ENCODE peak calls at places on chromosomes 1 and 21, in seven cellular contexts. X, B, A, G, W, H and M are unnamed samples.
A peak's percentile ranks its signal among the peaks of the same experiment; 100 is the strongest.

GRCh38 chr1:19122668-19123067 is 87.4 kb downstream of the UBR4 start:
- DNase-seq in H (no peak), A (no peak), G (peak; percentile 33), X (no peak), W (no peak), B (no peak), M (no peak)

GRCh38 chr1:151716771-151717631 is at the start of gene CELF3:
- DNase-seq in X (no peak), A (no peak), H (no peak), W (no peak), B (no peak), G (no peak), M (peak; percentile 91)

GRCh38 chr21:45558044-45558721 is 15.9 kb upstream of the SLC19A1 start:
- DNase-seq in W (peak; percentile 67), X (no peak), G (no peak), B (peak; percentile 63), H (peak; percentile 70), A (peak; percentile 48), M (no peak)

GRCh38 chr1:44327679-44328491 is 27.2 kb downstream of the ERI3 start:
- DNase-seq in X (peak; percentile 98), H (peak; percentile 96), A (peak; percentile 93), B (peak; percentile 94), W (peak; percentile 94), G (peak; percentile 100), M (peak; percentile 89)

GRCh38 chr1:248686815-248687214 is 15.8 kb downstream of the OR14I1 start:
- DNase-seq in A (no peak), H (no peak), X (no peak), G (no peak), W (no peak), B (no peak), M (no peak)

GRCh38 chr1:15949453-15950245 is 26.3 kb downstream of the ZBTB17 start:
- DNase-seq in H (peak; percentile 98), B (peak; percentile 99), A (peak; percentile 94), W (peak; percentile 94), X (peak; percentile 69), G (peak; percentile 98), M (peak; percentile 95)

GRCh38 chr1:149962039-149962647 is 25.5 kb upstream of the MTMR11 start:
- DNase-seq in A (no peak), H (no peak), X (peak; percentile 62), B (no peak), W (no peak), G (peak; percentile 76), M (peak; percentile 86)

GRCh38 chr1:43143441-43143888 is 28.6 kb downstream of the EBNA1BP2 start:
- DNase-seq in H (no peak), G (peak; percentile 31), X (no peak), A (no peak), W (no peak), B (no peak), M (no peak)

GRCh38 chr1:227315500-227316346 is 2.6 kb downstream of the CDC42BPA start:
- DNase-seq in A (no peak), X (no peak), H (no peak), G (peak; percentile 66), W (no peak), B (no peak), M (peak; percentile 69)

GRCh38 chr1:46043491-46044017 is 88.9 kb downstream of the PIK3R3 start:
- DNase-seq in W (no peak), B (peak; percentile 43), A (no peak), X (no peak), H (no peak), G (no peak), M (no peak)

GRCh38 chr1:218299416-218299815 is 14.3 kb downstream of the RRP15 start:
- DNase-seq in X (peak; percentile 51), H (no peak), B (no peak), G (peak; percentile 60), A (no peak), W (no peak), M (no peak)

GRCh38 chr1:214392246-214392645 is 111.3 kb downstream of the SMYD2 start:
- DNase-seq in H (no peak), X (peak; percentile 61), A (no peak), B (no peak), W (no peak), G (no peak), M (no peak)

GRCh38 chr1:154943649-154944421 is 7.3 kb upstream of the PMVK start:
- DNase-seq in W (no peak), A (peak; percentile 61), G (peak; percentile 22), H (no peak), B (no peak), X (no peak), M (no peak)

GRCh38 chr21:20459838-20460237 is 538.4 kb upstream of the NCAM2 start:
- DNase-seq in B (no peak), A (no peak), W (no peak), X (no peak), G (no peak), H (no peak), M (no peak)

GRCh38 chr1:110673197-110673701 is 1.5 kb downstream of the KCNA3 start:
- DNase-seq in W (no peak), H (no peak), A (peak; percentile 42), G (no peak), B (no peak), X (no peak), M (no peak)

GRCh38 chr1:26999440-26999987 is 6.0 kb downstream of the TRNP1 start:
- DNase-seq in G (peak; percentile 95), B (peak; percentile 96), A (peak; percentile 77), H (peak; percentile 95), W (no peak), X (peak; percentile 95), M (peak; percentile 87)

GRCh38 chr1:145901312-145902021 is 8.4 kb downstream of the ITGA10 start:
- DNase-seq in G (no peak), A (no peak), H (no peak), W (no peak), B (no peak), X (no peak), M (no peak)

GRCh38 chr1:183164350-183164749 is 21.7 kb upstream of the LAMC2 start:
- DNase-seq in X (no peak), H (no peak), B (no peak), W (no peak), A (no peak), G (peak; percentile 96), M (no peak)

GRCh38 chr1:182957902-182958395 is 5.0 kb upstream of the SHCBP1L start:
- DNase-seq in H (no peak), G (no peak), X (no peak), A (no peak), B (no peak), W (no peak), M (no peak)

GRCh38 chr1:44827197-44828002 is 15.7 kb downstream of the PTCH2 start:
- DNase-seq in W (no peak), G (no peak), A (peak; percentile 52), H (no peak), B (no peak), X (no peak), M (no peak)

DNA sequence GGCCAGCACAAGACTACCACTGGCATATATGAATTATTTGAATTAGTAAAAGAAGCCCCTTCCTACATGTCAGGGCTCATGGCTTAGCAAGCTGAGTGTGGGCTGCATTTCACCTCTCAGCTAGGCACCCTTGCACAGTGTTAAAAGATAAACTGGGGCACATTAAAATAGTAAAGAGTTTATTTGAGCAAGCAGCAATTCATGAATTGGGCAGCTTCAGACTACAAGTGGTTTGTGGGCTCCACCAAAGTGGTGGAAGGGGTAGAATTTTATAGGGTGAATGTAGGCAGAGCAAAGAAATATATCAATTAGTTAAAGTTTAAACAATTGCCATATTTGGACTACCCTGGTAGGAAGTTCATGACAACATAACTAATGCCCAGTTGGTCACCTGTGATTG is 178.8 kb downstream of the PLPP3 start:
- DNase-seq in W (no peak), A (no peak), B (no peak), X (no peak), H (no peak), G (no peak), M (no peak)
- H3K4me3 ChIP-seq in W (no peak overlapping the region), A (no peak overlapping the region), B (no peak overlapping the region), X (no peak overlapping the region), H (no peak overlapping the region), G (no peak overlapping the region), M (no peak overlapping the region)

GRCh38 chr1:211698161-211699026 is 23.0 kb upstream of the NEK2 start:
- DNase-seq in A (peak; percentile 71), G (peak; percentile 65), X (peak; percentile 7), W (peak; percentile 86), B (peak; percentile 79), H (no peak), M (peak; percentile 93)
- TF ChIP-seq CTCF in A (peak; percentile 64), G (peak; percentile 98), X (peak; percentile 95), W (peak; percentile 80), B (peak; percentile 85), H (peak; percentile 69), M (peak; percentile 97)

GRCh38 chr21:33383056-33383888 is 19.9 kb upstream of the IFNGR2 start:
- DNase-seq in H (peak; percentile 80), B (peak; percentile 75), G (peak; percentile 97), X (no peak), A (peak; percentile 65), W (no peak), M (peak; percentile 79)
- H3K4me3 ChIP-seq in H (peak overlapping the region; percentile 59), B (no peak overlapping the region), G (no peak overlapping the region), X (no peak overlapping the region), A (peak overlapping the region; percentile 44), W (peak overlapping the region; percentile 32), M (no peak overlapping the region)

GRCh38 chr1:17629460-17629859 is 90.0 kb downstream of the ARHGEF10L start:
- DNase-seq in G (no peak), W (no peak), H (no peak), X (no peak), B (no peak), A (no peak), M (no peak)
- TF ChIP-seq CTCF in G (peak; percentile 34), W (no peak), H (no peak), X (peak; percentile 41), B (no peak), A (peak; percentile 15), M (peak; percentile 20)

GRCh38 chr1:107862064-107862463 is 102.9 kb downstream of the VAV3 start:
- DNase-seq in B (no peak), X (no peak), A (no peak), H (no peak), W (no peak), G (no peak), M (no peak)
- H3K4me3 ChIP-seq in B (no peak overlapping the region), X (no peak overlapping the region), A (no peak overlapping the region), H (no peak overlapping the region), W (no peak overlapping the region), G (no peak overlapping the region), M (no peak overlapping the region)

GRCh38 chr21:38267991-38268858 is 11.4 kb downstream of the KCNJ15 start:
- DNase-seq in A (no peak), B (no peak), G (peak; percentile 91), X (no peak), H (no peak), W (no peak), M (no peak)

GRCh38 chr21:38267136-38267535 is 10.3 kb downstream of the KCNJ15 start:
- DNase-seq in H (no peak), X (no peak), B (no peak), A (no peak), W (no peak), G (no peak), M (no peak)

GRCh38 chr21:38268859-38269566 is 12.2 kb downstream of the KCNJ15 start:
- DNase-seq in X (no peak), G (no peak), W (no peak), H (no peak), A (no peak), B (no peak), M (no peak)

GRCh38 chr21:38272215-38272614 is 15.4 kb downstream of the KCNJ15 start:
- DNase-seq in W (no peak), G (peak; percentile 75), B (no peak), A (no peak), H (no peak), X (no peak), M (no peak)

GRCh38 chr21:38269567-38269917 is 12.8 kb downstream of the KCNJ15 start:
- DNase-seq in B (no peak), W (no peak), A (no peak), H (no peak), X (no peak), G (no peak), M (no peak)
- TF ChIP-seq CTCF in B (no peak), W (no peak), A (no peak), H (no peak), X (no peak), G (no peak), M (no peak)